ENCODE peak calls at places on chromosomes 5 and 9, in seven cellular contexts. P is esophagus squamous epithelium, Z is C1 segment of cervical spinal cord, D is KG1, W is fibroblast of mammary gland, C is head of caudate nucleus, N is cardiac muscle cell. F is an unnamed sample.

GRCh38 chr5:41843456-41844112 is 26.6 kb downstream of the OXCT1 start:
- DNase-seq in P (no peak), Z (no peak), D (no peak), W (peak), C (no peak), N (peak), F (peak)

GRCh38 chr9:127942152-127943010 is 4.7 kb upstream of the DPM2 start:
- DNase-seq in P (no peak), Z (peak), D (peak), W (peak), C (peak), N (peak), F (peak)

GRCh38 chr9:138050472-138051330 is 173.1 kb downstream of the CACNA1B start:
- DNase-seq in P (no peak), Z (no peak), D (no peak), W (no peak), C (peak), N (no peak), F (no peak)

GRCh38 chr5:9054821-9055589 is 490.9 kb downstream of the SEMA5A start:
- DNase-seq in P (no peak), Z (no peak), D (no peak), W (no peak), C (no peak), N (no peak), F (no peak)

GRCh38 chr5:38433160-38433861 is 123.1 kb downstream of the LIFR start:
- DNase-seq in P (no peak), Z (no peak), D (no peak), W (peak), C (no peak), N (peak), F (peak)

GRCh38 chr5:44225231-44226160 is 163.7 kb downstream of the FGF10 start:
- DNase-seq in P (no peak), Z (no peak), D (no peak), W (peak), C (no peak), N (no peak), F (no peak)

GRCh38 chr5:132825824-132826391 is 4.5 kb downstream of the SHROOM1 start:
- DNase-seq in P (no peak), Z (no peak), D (no peak), W (no peak), C (no peak), N (no peak), F (no peak)

GRCh38 chr5:112142769-112143270 is 276.3 kb downstream of the EPB41L4A start:
- DNase-seq in P (no peak), Z (no peak), D (no peak), W (peak), C (no peak), N (no peak), F (no peak)

GRCh38 chr9:70987986-70988385 is 133.4 kb downstream of the TRPM3 start:
- DNase-seq in P (no peak), Z (no peak), D (no peak), W (peak), C (no peak), N (no peak), F (no peak)

GRCh38 chr5:125584119-125584518 is 837.7 kb upstream of the ZNF608 start:
- DNase-seq in P (no peak), Z (peak), D (no peak), W (no peak), C (no peak), N (no peak), F (peak)

GRCh38 chr5:44862808-44863207 is 54.1 kb downstream of the MRPS30 start:
- DNase-seq in P (no peak), Z (no peak), D (no peak), W (peak), C (no peak), N (peak), F (no peak)

GRCh38 chr5:97074859-97075489 is 67.4 kb downstream of the LIX1 start:
- DNase-seq in P (no peak), Z (no peak), D (no peak), W (no peak), C (no peak), N (no peak), F (no peak)

GRCh38 chr5:4097194-4097593 is 501.6 kb downstream of the IRX1 start:
- DNase-seq in P (no peak), Z (no peak), D (no peak), W (no peak), C (no peak), N (no peak), F (no peak)

F was measured in pons.